ENCODE peak calls at places on chromosomes 3 and 15, in nine cellular contexts. J, E, H, W, R, I, A, L and F are unnamed samples. For H3K4me1, the result is how much of the 10 kb centered on the place peaks cover.

GRCh38 chr3:24502690-24503089 is 8.0 kb upstream of the THRB start:
- DNase-seq in W (peak), R (no peak), L (no peak), J (no peak), H (no peak), E (no peak), A (no peak), I (no peak), F (peak)

GRCh38 chr3:9721015-9721697 is 10.4 kb upstream of the BRPF1 start:
- DNase-seq in A (no peak), W (peak), J (no peak), H (no peak), L (no peak), E (no peak), R (no peak), I (no peak), F (no peak)

GRCh38 chr3:75692061-75692460 is 27.9 kb downstream of the FRG2C start:
- DNase-seq in R (no peak), W (no peak), L (no peak), H (no peak), E (no peak), A (no peak), J (no peak), I (no peak), F (no peak)

GRCh38 chr3:25803833-25804232 is 13.9 kb downstream of the OXSM start:
- DNase-seq in W (no peak), E (no peak), I (no peak), J (no peak), H (no peak), A (no peak), L (no peak), R (no peak), F (no peak)

GRCh38 chr3:30518201-30518864 is 88.1 kb upstream of the TGFBR2 start:
- DNase-seq in A (peak), R (no peak), H (no peak), E (no peak), J (no peak), I (no peak), W (no peak), L (no peak), F (peak)

GRCh38 chr15:73601449-73602425 is 31.5 kb downstream of the NPTN start:
- DNase-seq in R (no peak), L (no peak), H (no peak), E (peak), I (peak), W (peak), A (peak), J (no peak), F (peak)

GRCh38 chr3:149609595-149609994 is 48.2 kb downstream of the WWTR1 start:
- DNase-seq in R (peak), J (no peak), W (no peak), I (no peak), L (no peak), A (peak), E (no peak), H (no peak), F (no peak)

GRCh38 chr15:82714026-82714425 is 4.4 kb upstream of the AP3B2 start:
- DNase-seq in W (no peak), A (no peak), I (no peak), J (no peak), L (no peak), E (no peak), H (no peak), R (no peak), F (no peak)

GRCh38 chr15:99412626-99413025 is 153.2 kb upstream of the MEF2A start:
- DNase-seq in R (no peak), A (no peak), W (no peak), H (no peak), I (no peak), E (no peak), J (no peak), L (no peak), F (no peak)

GRCh38 chr3:69740103-69741021 is 1.1 kb downstream of the MITF start:
- DNase-seq in J (no peak), E (peak), W (peak), L (no peak), H (no peak), I (peak), R (peak), A (peak), F (peak)

GRCh38 chr3:126481808-126482502 is 6.3 kb upstream of the ZXDC start:
- DNase-seq in H (no peak), E (no peak), R (no peak), L (no peak), I (no peak), A (peak), W (peak), J (peak), F (no peak)

GRCh38 chr3:147989344-147989743 is 580.2 kb downstream of the ZIC1 start:
- DNase-seq in A (no peak), J (no peak), L (no peak), H (no peak), I (no peak), W (no peak), E (no peak), R (no peak), F (no peak)

GRCh38 chr3:40073310-40074007 is 236.0 kb upstream of the EIF1B start:
- DNase-seq in W (no peak), I (no peak), L (peak), E (peak), R (no peak), A (peak), H (no peak), J (no peak), F (peak)

GRCh38 chr3:50324351-50325144 is 2.0 kb upstream of the HYAL2 start:
- DNase-seq in E (peak), H (peak), L (peak), A (peak), R (peak), J (peak), W (peak), I (peak), F (peak)

GRCh38 chr3:127831723-127832172 is 9.4 kb upstream of the MGLL start:
- DNase-seq in W (peak), R (peak), A (no peak), L (no peak), H (peak), E (peak), J (peak), I (peak), F (peak)

GRCh38 chr3:28924744-28925360 is 356.0 kb upstream of the RBMS3 start:
- DNase-seq in I (no peak), H (no peak), W (peak), J (no peak), L (no peak), R (no peak), E (no peak), A (no peak), F (peak)

GRCh38 chr3:52769786-52770445 is 824 bp downstream of the NEK4 start:
- DNase-seq in E (peak), A (no peak), L (no peak), H (peak), R (peak), W (peak), I (no peak), J (no peak), F (no peak)

GRCh38 chr15:73650387-73651126 is 17.4 kb upstream of the NPTN start:
- DNase-seq in R (peak), I (no peak), J (peak), E (no peak), A (peak), H (no peak), L (no peak), W (peak), F (no peak)

GRCh38 chr3:182327196-182327681 is 466.1 kb upstream of the ATP11B start:
- DNase-seq in W (no peak), H (no peak), I (no peak), L (no peak), J (peak), A (no peak), E (peak), R (no peak), F (peak)

GRCh38 chr3:192860464-192860863 is 57.2 kb downstream of the MB21D2 start:
- DNase-seq in H (no peak), W (no peak), E (no peak), A (no peak), I (no peak), J (no peak), R (no peak), L (no peak), F (no peak)

GRCh38 chr3:151382671-151383070 is 1.9 kb downstream of the P2RY12 start:
- DNase-seq in W (no peak), A (peak), I (no peak), E (no peak), L (no peak), J (no peak), H (peak), R (no peak), F (no peak)

GRCh38 chr3:177596822-177597271 is 399.6 kb upstream of the TBL1XR1 start:
- DNase-seq in E (no peak), R (no peak), L (no peak), J (peak), I (no peak), A (no peak), H (no peak), W (peak), F (peak)

GRCh38 chr15:58840048-58840447 is 68.9 kb downstream of the MINDY2 start:
- DNase-seq in W (no peak), H (no peak), J (no peak), E (no peak), A (no peak), L (no peak), I (no peak), R (no peak), F (peak)

GRCh38 chr3:143265501-143266070 is 146.0 kb downstream of the CHST2 start:
- DNase-seq in H (no peak), E (no peak), A (no peak), W (no peak), I (no peak), L (no peak), J (no peak), R (no peak), F (peak)

GRCh38 chr3:43286886-43287301 is 554 bp downstream of the SNRK start:
- DNase-seq in I (peak), A (peak), J (peak), W (peak), R (peak), L (no peak), H (no peak), E (peak), F (peak)

GRCh38 chr15:85010472-85011209 is 29.0 kb downstream of the PDE8A start:
- DNase-seq in I (peak), A (peak), R (no peak), J (no peak), H (peak), E (no peak), L (no peak), W (no peak), F (no peak)

GRCh38 chr15:41258706-41259471 is 27.8 kb downstream of the CHP1 start:
- DNase-seq in W (peak), L (no peak), E (no peak), R (no peak), I (no peak), J (no peak), H (peak), A (peak), F (peak)

GRCh38 chr3:12885585-12885934 is 44.2 kb upstream of the RPL32 start:
- DNase-seq in I (no peak), L (no peak), A (no peak), W (no peak), R (no peak), E (no peak), H (no peak), J (no peak), F (no peak)

GRCh38 chr3:17055374-17056276 is 170.9 kb downstream of the PLCL2 start:
- DNase-seq in J (no peak), I (no peak), H (no peak), R (no peak), A (no peak), W (peak), E (no peak), L (no peak), F (no peak)

GRCh38 chr15:35722506-35722905 is 176.5 kb upstream of the DPH6 start:
- DNase-seq in W (no peak), J (no peak), I (no peak), H (no peak), A (no peak), E (no peak), R (no peak), L (no peak), F (no peak)

GRCh38 chr3:24952388-24952787 is 457.7 kb upstream of the THRB start:
- DNase-seq in I (peak), J (no peak), A (no peak), E (peak), L (no peak), R (no peak), W (no peak), H (no peak), F (no peak)

GRCh38 chr15:39413558-39413957 is 167.3 kb upstream of the THBS1 start:
- DNase-seq in E (no peak), H (no peak), R (peak), I (no peak), J (no peak), A (no peak), L (no peak), W (peak), F (no peak)

GRCh38 chr3:101810023-101810415 is 31.0 kb downstream of the NXPE3 start:
- DNase-seq in W (no peak), E (no peak), A (no peak), L (no peak), H (no peak), R (no peak), I (no peak), J (no peak), F (no peak)

GRCh38 chr15:91408476-91409076 is 308.5 kb downstream of the SV2B start:
- DNase-seq in H (no peak), R (no peak), A (peak), W (no peak), L (no peak), E (no peak), J (peak), I (peak), F (no peak)

GRCh38 chr3:171094411-171094810 is 67.9 kb upstream of the SLC2A2 start:
- DNase-seq in I (no peak), J (no peak), E (no peak), H (no peak), R (no peak), L (no peak), W (no peak), A (no peak), F (no peak)

GRCh38 chr3:8841472-8841871 is 72.1 kb upstream of the OXTR start:
- DNase-seq in J (no peak), L (no peak), R (no peak), I (no peak), A (no peak), E (no peak), H (no peak), W (peak), F (no peak)

GRCh38 chr3:97228966-97229365 is 414.6 kb downstream of the EPHA6 start:
- DNase-seq in H (no peak), R (no peak), L (no peak), W (no peak), E (no peak), I (no peak), J (no peak), A (no peak), F (no peak)

GRCh38 chr15:22903961-22904534 is 65.6 kb downstream of the NIPA2 start:
- DNase-seq in H (no peak), A (no peak), I (no peak), E (no peak), R (no peak), W (no peak), L (no peak), J (no peak), F (no peak)

GRCh38 chr15:62391565-62392262 is 226.6 kb upstream of the C2CD4B start:
- DNase-seq in H (peak), W (peak), I (peak), R (peak), L (no peak), J (peak), A (peak), E (peak), F (peak)

DNA sequence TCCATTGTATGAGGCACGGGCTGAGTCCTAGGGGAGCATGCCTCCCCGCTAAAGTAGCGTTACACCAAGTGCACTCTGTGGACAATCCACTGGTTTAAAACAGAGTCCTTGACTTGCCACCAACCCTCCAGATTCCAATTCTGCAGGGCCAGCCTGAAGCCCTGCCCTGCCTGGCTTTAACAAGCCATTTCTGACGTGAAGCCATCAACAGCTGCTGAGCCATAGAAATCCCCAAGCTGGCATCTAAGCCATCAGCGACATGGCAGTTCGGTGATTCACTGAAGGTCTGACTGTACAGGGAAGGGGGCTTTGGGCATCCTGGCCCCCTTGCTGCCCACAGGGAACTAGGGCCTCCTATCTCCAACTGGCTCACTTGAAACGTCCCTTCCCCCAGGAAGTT is 265.7 kb downstream of the UACA start:
- DNase-seq in L (no peak), J (no peak), R (no peak), I (no peak), H (no peak), E (no peak), A (no peak), W (no peak), F (no peak)
- H3K4me1 ChIP-seq in L (under half), J (under half), R (under half), I (under half), H (half or more), E (under half), A (under half), W (under half), F (under half)

GRCh38 chr3:157089455-157090221 is 70.3 kb downstream of the CCNL1 start:
- DNase-seq in J (no peak), E (peak), R (no peak), W (no peak), L (no peak), H (no peak), I (no peak), A (peak), F (peak)
- TF ChIP-seq EZH2phosphoT487 in J (no peak), E (no peak), R (no peak), W (no peak), L (no peak), H (no peak), I (no peak), A (no peak), F (no peak)

DNA sequence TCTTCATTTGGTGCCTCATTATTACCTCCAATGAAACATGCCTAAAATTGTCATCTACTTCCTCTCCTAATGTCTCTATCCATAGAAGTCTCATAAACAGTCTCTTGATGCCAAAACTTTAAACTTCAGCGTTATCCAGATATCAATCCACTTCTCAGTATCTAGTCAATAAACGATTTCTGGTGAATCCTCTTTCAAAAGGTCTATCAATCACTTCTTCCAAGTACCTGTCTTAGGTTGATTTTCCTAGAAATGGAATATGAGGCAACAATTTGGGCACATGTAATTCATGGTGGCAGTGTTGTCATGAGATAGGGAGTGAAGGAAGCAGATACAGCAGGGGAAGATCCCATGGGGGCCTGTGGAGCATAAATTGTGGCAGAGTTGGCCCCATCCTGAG is 348.5 kb upstream of the POU1F1 start:
- DNase-seq in H (no peak), L (no peak), J (no peak), A (no peak), R (no peak), I (no peak), W (no peak), E (no peak), F (no peak)
- H3K27ac ChIP-seq in H (no peak), L (no peak), J (no peak), A (no peak), R (no peak), I (no peak), W (no peak), E (no peak), F (no peak)

DNA sequence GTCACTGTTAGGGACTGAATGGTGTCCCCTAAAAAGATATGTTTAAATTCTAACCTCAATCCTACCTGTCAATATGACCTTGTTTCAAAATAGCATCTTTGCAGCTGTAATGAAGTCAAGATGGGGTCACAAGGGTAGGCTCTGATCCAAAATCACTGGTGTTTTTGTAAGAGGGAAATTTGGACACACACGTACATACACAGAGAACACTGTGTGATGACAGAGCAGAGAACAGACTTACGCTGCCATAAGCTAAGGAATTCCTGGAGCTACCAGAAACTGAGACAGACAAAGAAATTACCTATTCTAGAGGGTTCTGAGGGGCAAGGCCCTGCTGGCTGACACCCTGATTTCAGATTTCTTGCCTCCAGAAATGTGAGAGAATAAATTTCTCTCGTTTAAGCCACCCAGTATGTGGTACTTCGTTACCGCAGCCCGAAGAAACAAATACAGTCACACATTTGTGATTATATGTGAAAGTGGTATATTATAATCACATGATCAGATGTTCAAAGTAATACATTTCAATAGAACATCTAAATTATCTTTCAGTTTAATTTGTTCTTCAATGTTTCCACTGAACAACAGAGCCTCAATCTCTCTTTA is 24.8 kb downstream of the CBLB start:
- DNase-seq in L (no peak), J (no peak), E (no peak), R (no peak), A (no peak), I (no peak), W (no peak), H (no peak), F (no peak)
- H3K4me1 ChIP-seq in L (under half), J (under half), E (under half), R (under half), A (under half), I (under half), W (under half), H (under half), F (under half)

DNA sequence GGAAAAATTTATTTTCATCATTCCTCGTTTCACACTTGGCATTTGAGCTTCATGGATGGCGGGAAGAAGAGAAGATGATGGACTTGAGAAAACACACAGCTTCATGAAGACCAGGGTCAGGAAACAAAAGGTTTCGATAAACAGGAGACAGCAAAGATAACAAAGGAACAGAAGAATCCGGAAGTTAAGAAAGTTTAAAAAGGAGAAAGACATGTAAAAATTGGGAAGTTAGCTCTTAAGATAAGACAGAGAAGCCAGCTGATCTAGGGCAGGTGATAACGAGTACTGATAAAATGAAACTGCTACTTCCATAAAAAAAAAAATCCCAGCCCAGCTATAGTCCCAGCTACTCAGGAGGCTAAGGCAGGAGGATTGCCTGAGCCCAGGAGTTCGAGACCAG is 23.9 kb downstream of the IL5RA start:
- DNase-seq in H (no peak), A (no peak), J (no peak), W (no peak), E (no peak), L (no peak), R (no peak), I (no peak), F (no peak)
- TF ChIP-seq EZH2phosphoT487 in H (no peak), A (no peak), J (no peak), W (no peak), E (no peak), L (no peak), R (no peak), I (no peak), F (no peak)